ENCODE peak calls at places on chromosome 13, in four cellular contexts. J is HL-60; U is epithelial cell of prostate; W is naive thymus-derived CD8-positive, alpha-beta T cell. I is an unnamed sample.

GRCh38 chr13:41742917-41743552 is 217.9 kb downstream of the VWA8 start:
- DNase-seq in W (no peak), J (no peak), U (peak), I (no peak)

GRCh38 chr13:114152831-114153371 is 20.5 kb upstream of the RASA3 start:
- DNase-seq in J (peak), W (no peak), U (no peak), I (peak)

GRCh38 chr13:84439108-84439507 is 556.8 kb upstream of the SLITRK1 start:
- DNase-seq in U (no peak), W (no peak), J (no peak), I (no peak)

GRCh38 chr13:93715866-93716265 is 489.3 kb downstream of the GPC6 start:
- DNase-seq in W (no peak), U (no peak), J (no peak), I (no peak)

GRCh38 chr13:42807866-42808265 is 26.5 kb downstream of the FAM216B start:
- DNase-seq in U (peak), W (no peak), J (no peak), I (peak)

GRCh38 chr13:94947965-94948371 is 235.6 kb upstream of the SOX21 start:
- DNase-seq in W (no peak), J (no peak), U (no peak), I (no peak)

GRCh38 chr13:27194895-27195764 is 23.5 kb upstream of the USP12 start:
- DNase-seq in U (peak), W (no peak), J (no peak), I (no peak)

GRCh38 chr13:102930566-102930965 is 84.7 kb downstream of the ERCC5 start:
- DNase-seq in W (no peak), J (no peak), U (no peak), I (no peak)

GRCh38 chr13:113562085-113562749 is 22.3 kb upstream of the TFDP1 start:
- DNase-seq in J (no peak), U (no peak), W (peak), I (peak)

GRCh38 chr13:61294467-61295186 is 121.0 kb downstream of the PCDH20 start:
- DNase-seq in W (no peak), J (no peak), U (no peak), I (no peak)

GRCh38 chr13:59658736-59659330 is 504.9 kb downstream of the DIAPH3 start:
- DNase-seq in U (no peak), J (no peak), W (no peak), I (no peak)

GRCh38 chr13:43964698-43965097 is 85.0 kb downstream of the LACC1 start:
- DNase-seq in J (no peak), U (no peak), W (no peak), I (no peak)

GRCh38 chr13:97946951-97947588 is 6.4 kb upstream of the IPO5 start:
- DNase-seq in W (no peak), J (no peak), U (peak), I (no peak)

GRCh38 chr13:61600360-61601033 is 184.8 kb upstream of the PCDH20 start:
- DNase-seq in J (no peak), U (no peak), W (no peak), I (no peak)

GRCh38 chr13:99371956-99372355 is 64.8 kb upstream of the GPR183 start:
- DNase-seq in J (no peak), U (no peak), W (peak), I (peak)

GRCh38 chr13:52195052-52195837 is 35.8 kb upstream of the NEK3 start:
- DNase-seq in W (peak), J (peak), U (no peak), I (peak)

GRCh38 chr13:113162783-113163685 is 4.6 kb downstream of the PROZ start:
- DNase-seq in J (no peak), U (no peak), W (no peak), I (no peak)